ENCODE peak calls at places on chromosomes 3 and 15, in four cellular contexts. H is effector memory CD4-positive, alpha-beta T cell; I is tibial artery; Z is BE2C. F is an unnamed sample.

GRCh38 chr3:186239321-186239720 is 122.7 kb downstream of the DGKG start:
- DNase-seq in Z (no peak), I (no peak), H (no peak), F (peak)

GRCh38 chr15:36897834-36898233 is 202.5 kb downstream of the MEIS2 start:
- DNase-seq in H (no peak), Z (no peak), I (no peak), F (no peak)

GRCh38 chr3:149646181-149646766 is 11.6 kb downstream of the WWTR1 start:
- DNase-seq in H (no peak), Z (no peak), I (no peak), F (no peak)

GRCh38 chr3:189999718-190000117 is 121.0 kb downstream of the P3H2 start:
- DNase-seq in Z (no peak), H (no peak), I (no peak), F (no peak)

GRCh38 chr3:31343075-31343474 is 189.7 kb upstream of the STT3B start:
- DNase-seq in H (no peak), I (no peak), Z (no peak), F (no peak)

GRCh38 chr15:33608714-33609113 is 297.9 kb downstream of the RYR3 start:
- DNase-seq in I (no peak), H (no peak), Z (no peak), F (no peak)

GRCh38 chr3:197854596-197855343 is 63.7 kb downstream of the LRCH3 start:
- DNase-seq in Z (no peak), I (no peak), H (no peak), F (peak)

GRCh38 chr15:101455291-101455916 is 34.1 kb downstream of the PCSK6 start:
- DNase-seq in Z (peak), I (no peak), H (no peak), F (no peak)

GRCh38 chr3:165148901-165149441 is 47.2 kb downstream of the SLITRK3 start:
- DNase-seq in I (no peak), Z (no peak), H (no peak), F (no peak)

GRCh38 chr3:26579126-26579525 is 43.4 kb upstream of the LRRC3B start:
- DNase-seq in Z (no peak), H (no peak), I (no peak), F (no peak)

GRCh38 chr3:58411036-58411435 is 22.6 kb downstream of the PDHB start:
- DNase-seq in H (no peak), I (no peak), Z (no peak), F (no peak)

GRCh38 chr3:73635254-73635653 is 10.5 kb upstream of the PDZRN3 start:
- DNase-seq in I (no peak), H (no peak), Z (no peak), F (no peak)

GRCh38 chr3:39234705-39235104 is 42.3 kb upstream of the XIRP1 start:
- DNase-seq in Z (no peak), H (no peak), I (no peak), F (no peak)

GRCh38 chr3:45140392-45140791 is 5.8 kb downstream of the CDCP1 start:
- DNase-seq in Z (no peak), H (no peak), I (peak), F (no peak)

GRCh38 chr15:64865998-64866520 is 24.3 kb downstream of the PLEKHO2 start:
- DNase-seq in I (no peak), H (no peak), Z (no peak), F (peak)

GRCh38 chr3:155182467-155182866 is 102.3 kb downstream of the MME start:
- DNase-seq in Z (no peak), I (no peak), H (no peak), F (no peak)

GRCh38 chr15:34336333-34336732 is 1.2 kb downstream of the SLC12A6 start:
- DNase-seq in H (no peak), Z (no peak), I (no peak), F (no peak)

GRCh38 chr3:114308830-114309229 is 15.0 kb downstream of the TIGIT start:
- DNase-seq in Z (no peak), H (peak), I (no peak), F (no peak)

GRCh38 chr15:57122080-57122845 is 203.8 kb downstream of the TCF12 start:
- DNase-seq in I (no peak), Z (no peak), H (no peak), F (no peak)

GRCh38 chr15:31975446-31976229 is 54.7 kb upstream of the CHRNA7 start:
- DNase-seq in I (no peak), Z (peak), H (no peak), F (peak)

GRCh38 chr3:122918576-122919290 is 108.8 kb downstream of the SEMA5B start:
- DNase-seq in H (no peak), Z (no peak), I (no peak), F (peak)

GRCh38 chr3:110576962-110577361 is 494.7 kb upstream of the NECTIN3 start:
- DNase-seq in I (no peak), H (no peak), Z (no peak), F (no peak)

GRCh38 chr15:40379853-40380252 is 2.7 kb upstream of the KNSTRN start:
- DNase-seq in I (peak), Z (no peak), H (no peak), F (peak)

GRCh38 chr3:194976049-194976451 is 290.4 kb downstream of the FAM43A start:
- DNase-seq in I (peak), H (no peak), Z (no peak), F (no peak)

GRCh38 chr3:147930417-147930816 is 521.3 kb downstream of the ZIC1 start:
- DNase-seq in H (no peak), Z (no peak), I (no peak), F (peak)

GRCh38 chr3:30632065-30632464 is 25.7 kb downstream of the TGFBR2 start:
- DNase-seq in H (no peak), Z (no peak), I (no peak), F (no peak)

DNA sequence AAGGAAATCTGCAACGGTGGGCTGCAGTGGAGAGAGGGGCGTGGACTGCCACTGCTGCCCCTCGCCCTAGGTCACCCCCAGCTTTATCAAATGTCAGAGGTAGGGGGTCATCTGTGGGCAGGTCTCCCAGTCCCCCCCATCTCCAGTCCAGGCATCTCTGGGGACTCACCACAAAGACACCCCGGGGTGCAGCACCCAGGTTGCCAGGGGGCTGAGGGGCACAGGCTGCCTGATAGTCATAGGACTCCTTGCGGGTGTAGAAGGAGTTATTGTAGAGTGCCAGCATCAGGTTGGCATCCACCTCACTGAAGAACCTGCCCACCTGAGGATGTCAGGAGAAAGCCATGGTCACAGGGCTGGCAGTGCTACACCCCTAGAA is 6.5 kb upstream of the TMEM115 start:
- DNase-seq in I (no peak), Z (no peak), H (no peak), F (no peak)
- H3K4me3 ChIP-seq in I (peak), Z (no peak), H (peak), F (no peak)

DNA sequence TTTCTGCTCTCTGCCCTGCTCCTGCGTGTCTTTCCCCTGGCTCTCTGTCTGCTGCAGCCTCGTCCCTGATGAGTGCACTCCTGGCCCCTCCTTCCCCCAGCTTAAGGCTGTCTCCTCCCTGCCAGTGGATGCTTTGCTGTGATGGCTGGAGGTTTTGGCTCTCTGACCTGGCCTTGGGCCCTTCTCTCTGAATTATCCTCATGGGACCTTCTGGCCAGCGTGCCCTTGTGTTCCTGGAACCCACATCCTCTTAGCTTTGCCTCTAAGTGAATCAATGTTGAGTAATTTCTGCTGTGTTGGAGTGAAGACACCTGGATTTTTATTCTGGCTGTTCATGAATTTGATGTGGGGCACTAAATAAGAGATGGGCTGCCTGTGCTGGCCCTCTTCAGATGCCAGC is 9.8 kb upstream of the TNFAIP8L3 start:
- DNase-seq in I (peak), H (no peak), Z (no peak), F (no peak)
- H3K4me3 ChIP-seq in I (peak), H (no peak), Z (no peak), F (no peak)

GRCh38 chr15:66505430-66505811 is 295 bp downstream of the ZWILCH start:
- DNase-seq in H (no peak), I (no peak), Z (no peak), F (peak)

GRCh38 chr15:66503780-66504562 is 684 bp downstream of the RPL4 start:
- DNase-seq in Z (no peak), I (no peak), H (no peak), F (no peak)

GRCh38 chr15:66504563-66505429 is at the start of the genes RPL4 and ZWILCH:
- DNase-seq in I (peak), Z (peak), H (peak), F (peak)

GRCh38 chr15:66505818-66506217 is 692 bp downstream of the ZWILCH start:
- DNase-seq in I (no peak), Z (no peak), H (no peak), F (no peak)

GRCh38 chr15:66502491-66502890 is 2.2 kb downstream of the RPL4 start:
- DNase-seq in H (no peak), Z (no peak), I (no peak), F (no peak)
- H3K4me3 ChIP-seq in H (peak), Z (peak), I (no peak), F (peak)

GRCh38 chr15:44667039-44667360 is 3.5 kb upstream of the SPG11 start:
- DNase-seq in Z (no peak), I (no peak), H (no peak), F (no peak)
- H3K4me3 ChIP-seq in Z (no peak), I (no peak), H (peak), F (no peak)

DNA sequence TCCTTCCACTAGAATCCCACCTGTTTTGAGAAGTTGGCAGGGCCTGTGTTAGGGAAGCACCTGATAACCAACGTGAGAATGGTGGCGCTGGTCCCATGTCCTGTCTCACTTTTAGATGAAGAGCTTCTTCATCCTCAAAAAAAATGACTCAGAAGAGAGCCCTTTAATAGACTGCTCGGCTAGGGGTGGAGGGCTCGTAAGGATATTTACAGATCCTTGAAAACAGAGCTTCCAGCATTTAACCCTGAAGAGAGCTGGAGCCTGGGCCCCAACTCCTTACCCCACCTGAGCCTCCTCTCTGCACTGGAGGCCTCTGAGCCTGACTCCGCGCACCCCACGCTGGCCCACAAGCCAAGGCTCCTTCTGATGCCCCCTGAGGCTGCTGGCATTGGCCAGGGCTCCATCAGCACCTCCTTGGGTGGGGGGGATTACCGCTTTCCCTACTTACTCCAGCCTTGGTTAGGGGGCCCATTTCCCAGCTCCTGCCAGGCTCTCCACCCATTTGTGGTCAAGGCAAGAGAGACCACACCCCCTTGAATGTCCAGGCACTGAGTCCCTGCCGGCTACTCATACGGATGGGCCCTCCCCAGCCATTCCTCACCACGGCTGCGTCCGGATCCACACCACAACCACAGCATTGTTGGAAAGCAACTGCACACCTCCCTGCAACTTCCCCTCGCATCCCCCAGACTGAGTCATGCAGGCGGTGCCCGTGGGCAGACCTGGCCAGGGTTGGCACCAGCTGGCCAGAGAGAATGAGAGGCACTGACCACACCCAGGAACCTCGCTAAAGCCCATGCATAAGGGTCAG is 30.2 kb downstream of the LOXL1 start:
- DNase-seq in H (no peak), I (peak), Z (no peak), F (peak)
- H3K4me3 ChIP-seq in H (no peak), I (no peak), Z (no peak), F (no peak)

DNA sequence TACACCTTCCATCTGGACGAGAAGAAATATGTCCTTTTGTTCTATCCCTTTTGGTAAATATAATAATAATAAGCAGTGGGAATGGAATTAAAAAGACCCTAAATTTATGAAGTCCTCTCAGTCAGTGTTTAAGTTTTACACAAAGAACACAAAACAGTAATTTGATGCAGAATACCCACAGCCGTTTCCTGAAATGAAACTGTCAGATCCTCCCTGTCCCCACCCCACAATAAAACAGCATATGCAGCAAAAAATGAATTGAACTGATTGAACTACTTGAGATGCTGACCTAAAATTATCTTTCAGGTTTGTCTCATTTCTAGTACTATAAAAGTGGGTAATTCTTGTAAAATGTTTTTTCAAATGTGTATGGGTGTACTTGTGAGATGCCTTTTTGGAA is 2.2 kb upstream of the LRIG1 start:
- DNase-seq in I (no peak), Z (no peak), H (no peak), F (no peak)
- H3K4me3 ChIP-seq in I (no peak), Z (no peak), H (no peak), F (no peak)

GRCh38 chr3:53195602-53196574 is 34.9 kb downstream of the PRKCD start:
- DNase-seq in Z (peak), H (peak), I (peak), F (peak)
- H3K4me3 ChIP-seq in Z (no peak), H (no peak), I (no peak), F (no peak)

DNA sequence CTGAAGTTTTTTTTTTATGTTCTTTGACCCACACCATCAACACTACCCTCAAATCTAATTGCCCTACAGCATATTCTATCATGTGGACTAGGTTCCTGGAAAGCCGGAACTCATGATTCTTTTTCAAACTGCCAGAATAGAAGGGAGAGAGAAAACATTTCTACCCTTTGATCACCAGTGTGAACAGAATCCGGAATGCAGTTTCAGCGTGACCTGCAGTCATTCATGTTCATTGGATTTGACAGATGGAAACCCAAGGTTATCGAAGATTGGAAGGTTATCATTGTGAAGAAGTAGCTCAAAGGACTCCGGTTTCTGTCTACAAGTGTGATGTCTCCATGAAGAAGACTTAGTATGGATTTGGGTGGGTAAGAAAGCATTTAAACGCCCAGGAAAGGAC is 39.4 kb upstream of the RASA2 start:
- DNase-seq in I (no peak), Z (peak), H (no peak), F (no peak)
- H3K4me3 ChIP-seq in I (no peak), Z (no peak), H (no peak), F (no peak)

GRCh38 chr15:55873024-55873745 is 120.2 kb downstream of the NEDD4 start:
- DNase-seq in H (no peak), I (no peak), Z (no peak), F (no peak)
- H3K4me3 ChIP-seq in H (no peak), I (peak), Z (no peak), F (no peak)

DNA sequence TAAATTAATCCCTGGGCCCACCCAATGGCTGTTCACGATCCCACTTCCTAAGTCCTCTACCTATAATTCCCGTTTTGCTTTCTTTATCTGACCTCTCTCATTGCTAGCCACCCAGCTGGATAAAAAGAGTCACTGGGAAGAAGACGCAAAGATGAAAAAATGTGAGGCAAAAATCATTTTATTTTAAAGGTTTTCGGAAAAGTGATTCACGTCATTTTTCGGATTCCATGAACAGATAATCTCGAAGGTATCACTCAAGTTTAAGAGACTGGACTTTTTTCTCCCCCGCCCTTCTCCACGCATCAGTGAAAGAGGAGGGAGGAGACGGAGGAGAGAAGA is 266.6 kb downstream of the CGGBP1 start:
- DNase-seq in I (no peak), H (no peak), Z (no peak), F (no peak)
- H3K4me3 ChIP-seq in I (peak), H (no peak), Z (no peak), F (no peak)